ENCODE peak calls at places on chromosomes 5 and 9, in four cellular contexts. T is suprapubic skin; I is CD8-positive, alpha-beta T cell; D is HAP-1. X is an unnamed sample.

GRCh38 chr9:136437430-136437829 is 2.2 kb downstream of the INPP5E start:
- DNase-seq in D (no peak), T (no peak), I (peak), X (no peak)

GRCh38 chr5:174535691-174536090 is 188.7 kb upstream of the MSX2 start:
- DNase-seq in D (no peak), T (no peak), I (no peak), X (no peak)

GRCh38 chr9:137632432-137633161 is 13.8 kb downstream of the EHMT1 start:
- DNase-seq in D (no peak), T (no peak), I (no peak), X (no peak)

GRCh38 chr9:88224938-88225337 is 86.7 kb upstream of the SPATA31C2 start:
- DNase-seq in T (no peak), D (no peak), I (no peak), X (no peak)

GRCh38 chr5:131441184-131441583 is 177.3 kb downstream of the CDC42SE2 start:
- DNase-seq in I (no peak), D (no peak), T (no peak), X (no peak)

GRCh38 chr5:101679816-101680215 is 616.3 kb downstream of the SLCO4C1 start:
- DNase-seq in T (no peak), I (no peak), D (no peak), X (no peak)

GRCh38 chr5:78699565-78700143 is 51.1 kb upstream of the LHFPL2 start:
- DNase-seq in T (no peak), I (no peak), D (no peak), X (no peak)

GRCh38 chr5:96626956-96627355 is 35.2 kb upstream of the CAST start:
- DNase-seq in T (no peak), D (no peak), I (no peak), X (no peak)

GRCh38 chr9:19378154-19378553 is 1.9 kb downstream of the RPS6 start:
- DNase-seq in D (no peak), I (no peak), T (no peak), X (no peak)

GRCh38 chr5:169637085-169637855 is at the start of gene DOCK2:
- DNase-seq in D (no peak), T (peak), I (peak), X (no peak)

GRCh38 chr5:50711280-50711679 is 44.8 kb downstream of the PARP8 start:
- DNase-seq in D (no peak), I (peak), T (no peak), X (no peak)

GRCh38 chr5:92337772-92338234 is 954.7 kb upstream of the ARRDC3 start:
- DNase-seq in T (no peak), I (no peak), D (no peak), X (no peak)

GRCh38 chr5:144017631-144018030 is 152.8 kb downstream of the YIPF5 start:
- DNase-seq in D (no peak), I (no peak), T (no peak), X (no peak)

GRCh38 chr5:135246923-135247795 is 151.9 kb downstream of the MACROH2A1 start:
- DNase-seq in I (no peak), T (peak), D (no peak), X (peak)

GRCh38 chr9:92704528-92704927 is 34.6 kb upstream of the IPPK start:
- DNase-seq in D (no peak), T (no peak), I (no peak), X (no peak)

GRCh38 chr5:61082516-61083280 is 79.6 kb downstream of the SMIM15 start:
- DNase-seq in I (no peak), D (no peak), T (no peak), X (no peak)

GRCh38 chr9:76996700-76997099 is 22.8 kb upstream of the FOXB2 start:
- DNase-seq in D (no peak), I (no peak), T (no peak), X (no peak)

GRCh38 chr5:8060235-8061139 is 191.5 kb downstream of the MTRR start:
- DNase-seq in I (no peak), D (no peak), T (no peak), X (no peak)

GRCh38 chr5:8058626-8059180 is 189.8 kb downstream of the MTRR start:
- DNase-seq in I (no peak), T (no peak), D (no peak), X (no peak)

GRCh38 chr5:8059337-8059736 is 190.4 kb downstream of the MTRR start:
- DNase-seq in D (no peak), T (no peak), I (no peak), X (no peak)

GRCh38 chr5:8057764-8058163 is 188.8 kb downstream of the MTRR start:
- DNase-seq in D (no peak), T (no peak), I (no peak), X (peak)

GRCh38 chr5:8061140-8061469 is 192.2 kb downstream of the MTRR start:
- DNase-seq in I (no peak), D (no peak), T (no peak), X (no peak)
- H3K4me3 ChIP-seq in I (no peak), D (no peak), T (no peak), X (no peak)

GRCh38 chr5:180332051-180332517 is 21.1 kb downstream of the GFPT2 start:
- DNase-seq in D (no peak), I (no peak), T (no peak), X (peak)
- H3K4me3 ChIP-seq in D (no peak), I (no peak), T (no peak), X (no peak)

GRCh38 chr5:109741390-109741789 is 51.7 kb downstream of the MAN2A1 start:
- DNase-seq in T (no peak), I (no peak), D (peak), X (no peak)

GRCh38 chr5:109740329-109740728 is 50.6 kb downstream of the MAN2A1 start:
- DNase-seq in T (no peak), I (no peak), D (no peak), X (no peak)

GRCh38 chr5:109744261-109744660 is 54.5 kb downstream of the MAN2A1 start:
- DNase-seq in T (no peak), D (no peak), I (no peak), X (no peak)

GRCh38 chr5:109743770-109744212 is 54.1 kb downstream of the MAN2A1 start:
- DNase-seq in D (no peak), I (no peak), T (no peak), X (no peak)

GRCh38 chr5:109743041-109743531 is 53.4 kb downstream of the MAN2A1 start:
- DNase-seq in T (no peak), I (no peak), D (no peak), X (no peak)
- H3K4me3 ChIP-seq in T (no peak), I (no peak), D (no peak), X (no peak)

GRCh38 chr9:121735065-121735791 is 83.8 kb downstream of the DAB2IP start:
- DNase-seq in D (no peak), T (no peak), I (peak), X (peak)
- H3K4me3 ChIP-seq in D (no peak), T (peak), I (no peak), X (peak)

DNA sequence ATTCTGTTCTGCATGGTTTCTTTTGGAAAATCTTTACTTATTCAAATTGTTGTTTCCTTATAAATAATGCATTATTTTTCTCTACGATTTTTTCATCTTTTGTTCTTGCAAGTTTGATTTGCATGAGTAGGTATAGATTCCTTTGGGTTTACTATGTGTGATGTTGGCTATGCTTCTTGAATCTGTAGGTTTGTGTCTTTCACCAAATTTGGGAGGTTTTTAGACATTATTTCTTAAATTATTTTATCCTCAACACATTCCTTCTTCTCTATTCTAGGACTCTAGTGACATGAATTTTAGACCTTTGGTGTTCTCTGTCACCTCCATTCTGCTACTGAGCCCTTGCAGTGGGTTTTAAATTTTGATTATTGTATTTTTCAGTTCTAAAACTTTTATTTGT is 219.0 kb downstream of the CWC27 start:
- DNase-seq in T (no peak), I (no peak), D (no peak), X (no peak)
- H3K4me3 ChIP-seq in T (no peak), I (no peak), D (no peak), X (no peak)

DNA sequence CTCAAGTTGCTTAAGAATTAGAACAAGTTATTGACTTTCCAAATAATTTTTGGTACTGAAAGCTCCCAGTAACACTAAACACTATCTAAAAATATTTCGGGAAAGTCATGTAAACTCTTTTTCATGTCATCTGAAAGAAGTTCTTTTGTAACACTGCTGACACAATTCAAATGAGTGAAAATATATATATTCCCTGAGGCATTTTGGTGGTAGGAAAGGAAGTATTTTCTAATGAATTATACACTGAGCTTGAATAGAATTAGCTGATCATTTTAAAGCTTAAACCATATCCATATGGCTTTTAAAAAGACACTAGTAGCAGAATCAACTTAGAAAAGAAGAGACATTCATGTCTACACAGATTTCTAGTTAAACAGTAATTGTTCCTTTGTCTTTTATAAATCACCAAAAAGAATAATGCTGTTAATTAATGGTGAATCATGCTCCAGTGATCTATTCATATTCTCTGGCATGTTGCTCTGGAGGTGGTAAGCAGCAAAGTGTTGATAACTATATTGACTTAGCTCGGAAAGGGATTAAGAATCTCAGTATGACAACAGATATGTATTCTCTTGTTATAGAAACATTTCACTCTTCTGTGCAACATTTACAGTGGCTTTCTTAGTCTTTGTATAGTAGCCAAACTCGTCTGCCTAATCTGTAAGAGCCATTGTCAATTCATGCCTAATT is 27.4 kb upstream of the RFX3 start:
- DNase-seq in I (no peak), T (no peak), D (peak), X (no peak)
- H3K4me3 ChIP-seq in I (no peak), T (no peak), D (no peak), X (no peak)

DNA sequence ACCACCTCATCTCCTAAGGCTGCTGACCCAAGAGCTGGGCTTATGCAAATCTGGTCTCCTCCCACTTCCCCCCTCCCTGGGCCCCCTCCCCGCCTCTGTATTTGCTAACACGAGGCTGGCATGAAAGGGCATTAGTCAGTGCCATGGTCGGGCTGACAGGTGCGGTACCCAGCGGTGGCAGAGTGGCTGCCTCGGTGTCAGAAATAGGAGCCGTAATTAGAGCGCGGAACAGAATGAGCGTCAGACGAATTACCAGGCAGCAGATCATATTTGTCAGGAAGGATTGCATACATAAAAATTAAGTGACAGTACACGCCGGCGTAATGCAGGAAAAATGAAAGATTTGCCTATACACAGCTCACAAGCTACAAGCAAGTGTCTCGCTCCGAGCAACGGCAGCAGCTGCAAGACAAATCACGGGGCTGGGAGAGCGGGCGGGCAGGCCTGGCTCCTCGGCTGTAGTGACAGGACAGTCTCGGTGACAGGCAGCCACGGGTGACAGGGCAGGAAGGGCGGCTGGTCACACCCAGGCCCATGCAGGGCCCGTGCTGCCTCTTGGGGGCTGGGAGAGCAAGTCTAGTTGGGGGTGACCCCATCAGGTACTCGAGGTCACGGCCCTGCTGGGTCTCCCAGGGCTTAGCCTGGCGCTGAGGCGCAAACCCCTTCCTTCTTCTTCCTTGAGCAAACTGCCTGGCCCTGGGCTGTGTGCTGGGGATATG is 72.4 kb downstream of the NEK6 start:
- DNase-seq in T (no peak), I (no peak), D (no peak), X (no peak)
- H3K4me3 ChIP-seq in T (no peak), I (no peak), D (no peak), X (no peak)

GRCh38 chr5:122311888-122312669 is at the start of gene SNCAIP:
- DNase-seq in T (peak), D (peak), I (no peak), X (peak)
- H3K4me3 ChIP-seq in T (peak), D (peak), I (no peak), X (peak)

X was measured in ovary.